ENCODE peak calls at places on chromosomes 5 and 9, in nine cellular contexts. One of them, this sample, is unnamed.
A peak's percentile ranks its signal among the peaks of the same experiment; 100 is the strongest.

GRCh38 chr9:7209051-7209450 is 451.3 kb downstream of the KDM4C start:
- DNase-seq in body of pancreas: no peak
- DNase-seq in upper lobe of left lung: no peak
- DNase-seq in CD4-positive, alpha-beta T cell: no peak
- DNase-seq in hepatocyte: no peak
- DNase-seq in uterus: no peak
- DNase-seq in ovary: no peak
- DNase-seq in neuronal stem cell: no peak
- DNase-seq in psoas muscle: no peak
- DNase-seq in this sample: no peak

GRCh38 chr5:88251048-88251711 is 17.5 kb downstream of the TMEM161B start:
- DNase-seq in body of pancreas: no peak
- DNase-seq in neuronal stem cell: no peak
- DNase-seq in ovary: no peak
- DNase-seq in psoas muscle: no peak
- DNase-seq in uterus: no peak
- DNase-seq in hepatocyte: no peak
- DNase-seq in upper lobe of left lung: peak; percentile 20
- DNase-seq in CD4-positive, alpha-beta T cell: no peak
- DNase-seq in this sample: no peak

GRCh38 chr9:20984471-20984870 is 47.0 kb downstream of the HACD4 start:
- DNase-seq in upper lobe of left lung: no peak
- DNase-seq in psoas muscle: no peak
- DNase-seq in neuronal stem cell: no peak
- DNase-seq in hepatocyte: no peak
- DNase-seq in CD4-positive, alpha-beta T cell: no peak
- DNase-seq in body of pancreas: no peak
- DNase-seq in ovary: no peak
- DNase-seq in uterus: no peak
- DNase-seq in this sample: no peak

GRCh38 chr5:80324912-80325311 is 5.1 kb downstream of the SPZ1 start:
- DNase-seq in uterus: no peak
- DNase-seq in ovary: no peak
- DNase-seq in upper lobe of left lung: no peak
- DNase-seq in body of pancreas: no peak
- DNase-seq in psoas muscle: no peak
- DNase-seq in neuronal stem cell: no peak
- DNase-seq in hepatocyte: no peak
- DNase-seq in CD4-positive, alpha-beta T cell: no peak
- DNase-seq in this sample: no peak

GRCh38 chr5:177545487-177546261 is 8.7 kb downstream of the FAM193B start:
- DNase-seq in body of pancreas: peak; percentile 71
- DNase-seq in neuronal stem cell: no peak
- DNase-seq in ovary: peak; percentile 87
- DNase-seq in hepatocyte: peak; percentile 37
- DNase-seq in upper lobe of left lung: peak; percentile 81
- DNase-seq in uterus: peak; percentile 79
- DNase-seq in psoas muscle: peak; percentile 61
- DNase-seq in CD4-positive, alpha-beta T cell: no peak
- DNase-seq in this sample: no peak

GRCh38 chr9:19940808-19941207 is 152.0 kb upstream of the SLC24A2 start:
- DNase-seq in psoas muscle: no peak
- DNase-seq in hepatocyte: no peak
- DNase-seq in CD4-positive, alpha-beta T cell: no peak
- DNase-seq in neuronal stem cell: no peak
- DNase-seq in uterus: no peak
- DNase-seq in body of pancreas: no peak
- DNase-seq in ovary: no peak
- DNase-seq in upper lobe of left lung: no peak
- DNase-seq in this sample: no peak

GRCh38 chr9:33894316-33894715 is 77.4 kb downstream of the UBE2R2 start:
- DNase-seq in hepatocyte: no peak
- DNase-seq in psoas muscle: no peak
- DNase-seq in neuronal stem cell: no peak
- DNase-seq in body of pancreas: no peak
- DNase-seq in upper lobe of left lung: no peak
- DNase-seq in uterus: no peak
- DNase-seq in ovary: no peak
- DNase-seq in CD4-positive, alpha-beta T cell: no peak
- DNase-seq in this sample: no peak

GRCh38 chr5:1265461-1266455 is 29.1 kb downstream of the TERT start:
- DNase-seq in neuronal stem cell: no peak
- DNase-seq in body of pancreas: no peak
- DNase-seq in psoas muscle: no peak
- DNase-seq in upper lobe of left lung: no peak
- DNase-seq in hepatocyte: no peak
- DNase-seq in ovary: no peak
- DNase-seq in CD4-positive, alpha-beta T cell: no peak
- DNase-seq in uterus: no peak
- DNase-seq in this sample: no peak

GRCh38 chr9:130824616-130825015 is 10.4 kb upstream of the ABL1 start:
- DNase-seq in body of pancreas: no peak
- DNase-seq in psoas muscle: no peak
- DNase-seq in hepatocyte: no peak
- DNase-seq in ovary: no peak
- DNase-seq in CD4-positive, alpha-beta T cell: no peak
- DNase-seq in upper lobe of left lung: no peak
- DNase-seq in neuronal stem cell: no peak
- DNase-seq in uterus: no peak
- DNase-seq in this sample: no peak

GRCh38 chr9:130823435-130823834 is 11.6 kb upstream of the ABL1 start:
- DNase-seq in upper lobe of left lung: no peak
- DNase-seq in body of pancreas: no peak
- DNase-seq in uterus: no peak
- DNase-seq in CD4-positive, alpha-beta T cell: no peak
- DNase-seq in ovary: no peak
- DNase-seq in neuronal stem cell: no peak
- DNase-seq in psoas muscle: no peak
- DNase-seq in hepatocyte: no peak
- DNase-seq in this sample: no peak

GRCh38 chr9:130825809-130826208 is 9.2 kb upstream of the ABL1 start:
- DNase-seq in uterus: no peak
- DNase-seq in hepatocyte: no peak
- DNase-seq in ovary: no peak
- DNase-seq in neuronal stem cell: no peak
- DNase-seq in CD4-positive, alpha-beta T cell: no peak
- DNase-seq in psoas muscle: no peak
- DNase-seq in upper lobe of left lung: no peak
- DNase-seq in body of pancreas: no peak
- DNase-seq in this sample: no peak

GRCh38 chr9:130825051-130825651 is 9.9 kb upstream of the ABL1 start:
- DNase-seq in upper lobe of left lung: no peak
- DNase-seq in neuronal stem cell: peak; percentile 75
- DNase-seq in ovary: peak; percentile 61
- DNase-seq in CD4-positive, alpha-beta T cell: no peak
- DNase-seq in uterus: peak; percentile 44
- DNase-seq in psoas muscle: no peak
- DNase-seq in body of pancreas: no peak
- DNase-seq in hepatocyte: peak; percentile 75
- DNase-seq in this sample: no peak

DNA sequence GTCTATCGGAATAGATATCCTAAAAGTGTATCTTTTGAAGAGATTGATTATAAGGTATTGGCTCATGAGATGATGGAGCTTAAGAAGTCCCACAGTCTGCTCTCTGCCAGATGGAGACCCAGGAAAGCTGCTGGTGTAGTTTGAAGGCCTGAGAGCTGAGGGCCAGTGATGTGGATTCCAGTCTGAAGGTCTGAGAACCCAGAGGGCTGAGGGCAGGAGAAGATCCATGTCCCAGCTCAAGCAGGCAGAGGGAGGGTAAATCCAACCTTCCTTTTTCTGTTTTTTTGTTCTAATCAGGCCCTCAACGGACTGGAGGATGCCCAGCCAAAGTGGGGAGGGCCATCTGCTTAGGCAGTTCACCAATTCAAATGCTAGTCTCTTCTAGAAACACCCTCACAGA is 11.0 kb upstream of the ABL1 start:
- DNase-seq in CD4-positive, alpha-beta T cell: no peak
- DNase-seq in neuronal stem cell: no peak
- DNase-seq in upper lobe of left lung: no peak
- DNase-seq in body of pancreas: no peak
- DNase-seq in uterus: no peak
- DNase-seq in ovary: no peak
- DNase-seq in hepatocyte: no peak
- DNase-seq in psoas muscle: no peak
- DNase-seq in this sample: no peak
- H3K27ac ChIP-seq in CD4-positive, alpha-beta T cell: no peak overlapping the region
- H3K27ac ChIP-seq in neuronal stem cell: peak overlapping the region; percentile 77
- H3K27ac ChIP-seq in upper lobe of left lung: no peak overlapping the region
- H3K27ac ChIP-seq in body of pancreas: peak overlapping the region; percentile 39
- H3K27ac ChIP-seq in uterus: peak overlapping the region; percentile 72
- H3K27ac ChIP-seq in ovary: peak overlapping the region; percentile 84
- H3K27ac ChIP-seq in hepatocyte: peak overlapping the region; percentile 87
- H3K27ac ChIP-seq in psoas muscle: peak overlapping the region; percentile 75
- H3K27ac ChIP-seq in this sample: peak overlapping the region; percentile 67

GRCh38 chr5:136638084-136638483 is 272.7 kb upstream of the TRPC7 start:
- DNase-seq in body of pancreas: no peak
- DNase-seq in neuronal stem cell: no peak
- DNase-seq in psoas muscle: no peak
- DNase-seq in hepatocyte: peak; percentile 12
- DNase-seq in uterus: no peak
- DNase-seq in upper lobe of left lung: no peak
- DNase-seq in CD4-positive, alpha-beta T cell: no peak
- DNase-seq in ovary: no peak
- DNase-seq in this sample: no peak

GRCh38 chr5:136639616-136640015 is 274.3 kb upstream of the TRPC7 start:
- DNase-seq in uterus: no peak
- DNase-seq in psoas muscle: no peak
- DNase-seq in neuronal stem cell: no peak
- DNase-seq in hepatocyte: no peak
- DNase-seq in body of pancreas: no peak
- DNase-seq in CD4-positive, alpha-beta T cell: no peak
- DNase-seq in ovary: no peak
- DNase-seq in upper lobe of left lung: no peak
- DNase-seq in this sample: no peak

GRCh38 chr5:136646915-136647314 is 281.6 kb upstream of the TRPC7 start:
- DNase-seq in uterus: no peak
- DNase-seq in hepatocyte: no peak
- DNase-seq in upper lobe of left lung: no peak
- DNase-seq in body of pancreas: no peak
- DNase-seq in neuronal stem cell: no peak
- DNase-seq in psoas muscle: no peak
- DNase-seq in ovary: no peak
- DNase-seq in CD4-positive, alpha-beta T cell: no peak
- DNase-seq in this sample: no peak

DNA sequence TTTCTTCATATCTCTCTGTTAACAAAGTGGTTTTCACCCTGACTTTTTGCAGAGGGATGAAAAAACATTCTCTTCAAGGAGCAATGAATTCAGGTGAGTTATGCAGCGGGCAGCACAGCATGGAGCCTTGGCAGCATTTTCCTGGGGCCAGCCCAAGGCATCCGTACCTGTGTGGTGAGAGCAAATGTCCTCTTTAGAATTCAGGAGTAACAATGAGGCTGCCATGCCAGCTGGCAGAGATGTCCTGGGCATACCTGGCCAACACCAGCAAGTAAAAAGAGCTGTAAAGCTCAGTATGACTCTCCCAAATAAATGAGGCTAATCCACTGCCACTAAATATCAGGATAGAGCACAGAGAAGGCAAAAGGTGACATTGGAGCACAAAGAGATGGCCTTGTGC is 277.6 kb upstream of the TRPC7 start:
- DNase-seq in hepatocyte: no peak
- DNase-seq in CD4-positive, alpha-beta T cell: no peak
- DNase-seq in uterus: no peak
- DNase-seq in upper lobe of left lung: no peak
- DNase-seq in psoas muscle: no peak
- DNase-seq in neuronal stem cell: no peak
- DNase-seq in ovary: no peak
- DNase-seq in body of pancreas: no peak
- DNase-seq in this sample: no peak
- H3K27ac ChIP-seq in hepatocyte: no peak overlapping the region
- H3K27ac ChIP-seq in CD4-positive, alpha-beta T cell: no peak overlapping the region
- H3K27ac ChIP-seq in uterus: no peak overlapping the region
- H3K27ac ChIP-seq in upper lobe of left lung: no peak overlapping the region
- H3K27ac ChIP-seq in psoas muscle: no peak overlapping the region
- H3K27ac ChIP-seq in neuronal stem cell: no peak overlapping the region
- H3K27ac ChIP-seq in ovary: no peak overlapping the region
- H3K27ac ChIP-seq in body of pancreas: no peak overlapping the region
- H3K27ac ChIP-seq in this sample: no peak overlapping the region

GRCh38 chr5:56430437-56430836 is 197.3 kb upstream of the ANKRD55 start:
- DNase-seq in psoas muscle: no peak
- DNase-seq in body of pancreas: no peak
- DNase-seq in hepatocyte: no peak
- DNase-seq in ovary: no peak
- DNase-seq in uterus: no peak
- DNase-seq in CD4-positive, alpha-beta T cell: no peak
- DNase-seq in upper lobe of left lung: no peak
- DNase-seq in neuronal stem cell: no peak
- DNase-seq in this sample: no peak

GRCh38 chr5:56429110-56429561 is 196.0 kb upstream of the ANKRD55 start:
- DNase-seq in neuronal stem cell: no peak
- DNase-seq in CD4-positive, alpha-beta T cell: no peak
- DNase-seq in body of pancreas: peak; percentile 35
- DNase-seq in psoas muscle: peak; percentile 27
- DNase-seq in ovary: no peak
- DNase-seq in uterus: no peak
- DNase-seq in hepatocyte: no peak
- DNase-seq in upper lobe of left lung: peak; percentile 30
- DNase-seq in this sample: no peak

GRCh38 chr5:56433039-56433438 is 199.9 kb upstream of the ANKRD55 start:
- DNase-seq in neuronal stem cell: no peak
- DNase-seq in CD4-positive, alpha-beta T cell: no peak
- DNase-seq in hepatocyte: no peak
- DNase-seq in psoas muscle: no peak
- DNase-seq in ovary: no peak
- DNase-seq in body of pancreas: no peak
- DNase-seq in uterus: no peak
- DNase-seq in upper lobe of left lung: no peak
- DNase-seq in this sample: no peak

GRCh38 chr5:56432326-56432725 is 199.2 kb upstream of the ANKRD55 start:
- DNase-seq in upper lobe of left lung: no peak
- DNase-seq in neuronal stem cell: no peak
- DNase-seq in body of pancreas: no peak
- DNase-seq in psoas muscle: no peak
- DNase-seq in uterus: no peak
- DNase-seq in ovary: no peak
- DNase-seq in hepatocyte: no peak
- DNase-seq in CD4-positive, alpha-beta T cell: no peak
- DNase-seq in this sample: no peak

DNA sequence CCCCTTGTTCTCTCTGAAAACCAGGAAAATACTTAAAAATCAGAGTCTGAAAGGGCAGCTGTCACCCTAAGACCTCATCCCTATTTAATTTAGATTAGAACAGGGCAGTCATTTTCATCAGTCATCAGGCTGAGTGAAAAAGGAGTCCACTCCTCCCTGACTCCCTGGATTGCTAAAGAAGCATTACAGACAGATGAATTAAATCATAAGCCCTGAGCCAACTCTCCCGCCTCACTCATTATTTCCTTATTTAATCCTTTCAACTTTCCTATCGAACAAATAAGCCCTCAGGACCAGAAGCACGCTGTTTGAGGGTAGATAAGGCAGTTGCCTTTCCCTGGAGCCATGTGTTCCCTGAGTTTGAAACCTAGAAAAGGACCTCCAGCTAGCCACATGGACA is 201.9 kb upstream of the ANKRD55 start:
- DNase-seq in hepatocyte: no peak
- DNase-seq in neuronal stem cell: no peak
- DNase-seq in psoas muscle: no peak
- DNase-seq in ovary: no peak
- DNase-seq in upper lobe of left lung: no peak
- DNase-seq in CD4-positive, alpha-beta T cell: no peak
- DNase-seq in body of pancreas: no peak
- DNase-seq in uterus: no peak
- DNase-seq in this sample: no peak
- H3K27ac ChIP-seq in hepatocyte: no peak overlapping the region
- H3K27ac ChIP-seq in neuronal stem cell: no peak overlapping the region
- H3K27ac ChIP-seq in psoas muscle: no peak overlapping the region
- H3K27ac ChIP-seq in ovary: no peak overlapping the region
- H3K27ac ChIP-seq in upper lobe of left lung: no peak overlapping the region
- H3K27ac ChIP-seq in CD4-positive, alpha-beta T cell: no peak overlapping the region
- H3K27ac ChIP-seq in body of pancreas: no peak overlapping the region
- H3K27ac ChIP-seq in uterus: no peak overlapping the region
- H3K27ac ChIP-seq in this sample: no peak overlapping the region

GRCh38 chr5:52837591-52838001 is 49.9 kb downstream of the ITGA1 start:
- DNase-seq in body of pancreas: no peak
- DNase-seq in psoas muscle: no peak
- DNase-seq in ovary: no peak
- DNase-seq in CD4-positive, alpha-beta T cell: no peak
- DNase-seq in hepatocyte: no peak
- DNase-seq in upper lobe of left lung: no peak
- DNase-seq in neuronal stem cell: no peak
- DNase-seq in uterus: no peak
- DNase-seq in this sample: no peak

GRCh38 chr5:52840286-52841050 is 52.8 kb downstream of the ITGA1 start:
- DNase-seq in psoas muscle: no peak
- DNase-seq in hepatocyte: no peak
- DNase-seq in uterus: peak; percentile 31
- DNase-seq in neuronal stem cell: no peak
- DNase-seq in ovary: no peak
- DNase-seq in body of pancreas: no peak
- DNase-seq in upper lobe of left lung: no peak
- DNase-seq in CD4-positive, alpha-beta T cell: no peak
- DNase-seq in this sample: no peak

GRCh38 chr5:52841114-52841513 is 53.4 kb downstream of the ITGA1 start:
- DNase-seq in hepatocyte: no peak
- DNase-seq in ovary: no peak
- DNase-seq in CD4-positive, alpha-beta T cell: no peak
- DNase-seq in psoas muscle: no peak
- DNase-seq in upper lobe of left lung: no peak
- DNase-seq in neuronal stem cell: no peak
- DNase-seq in uterus: no peak
- DNase-seq in body of pancreas: no peak
- DNase-seq in this sample: no peak

GRCh38 chr5:52838306-52839015 is 50.7 kb downstream of the ITGA1 start:
- DNase-seq in hepatocyte: no peak
- DNase-seq in CD4-positive, alpha-beta T cell: no peak
- DNase-seq in upper lobe of left lung: no peak
- DNase-seq in ovary: no peak
- DNase-seq in psoas muscle: no peak
- DNase-seq in uterus: no peak
- DNase-seq in body of pancreas: no peak
- DNase-seq in neuronal stem cell: no peak
- DNase-seq in this sample: no peak

GRCh38 chr5:52839285-52839684 is 51.6 kb downstream of the ITGA1 start:
- DNase-seq in ovary: no peak
- DNase-seq in upper lobe of left lung: no peak
- DNase-seq in uterus: no peak
- DNase-seq in CD4-positive, alpha-beta T cell: no peak
- DNase-seq in body of pancreas: no peak
- DNase-seq in neuronal stem cell: no peak
- DNase-seq in psoas muscle: no peak
- DNase-seq in hepatocyte: no peak
- DNase-seq in this sample: no peak
- H3K27ac ChIP-seq in ovary: no peak overlapping the region
- H3K27ac ChIP-seq in upper lobe of left lung: peak overlapping the region; percentile 64
- H3K27ac ChIP-seq in uterus: peak overlapping the region; percentile 79
- H3K27ac ChIP-seq in CD4-positive, alpha-beta T cell: no peak overlapping the region
- H3K27ac ChIP-seq in body of pancreas: no peak overlapping the region
- H3K27ac ChIP-seq in neuronal stem cell: no peak overlapping the region
- H3K27ac ChIP-seq in psoas muscle: peak overlapping the region; percentile 1
- H3K27ac ChIP-seq in hepatocyte: no peak overlapping the region
- H3K27ac ChIP-seq in this sample: no peak overlapping the region